ENCODE peak calls at places on chromosomes 5 and 9, in four cellular contexts. One of them, this sample, is unnamed.

GRCh38 chr9:127421057-127421456 is 3.1 kb upstream of the ZNF79 start:
- DNase-seq in sigmoid colon: no peak
- DNase-seq in suprapubic skin: no peak
- DNase-seq in IMR-90: no peak
- DNase-seq in this sample: no peak

GRCh38 chr5:112862085-112862484 is 998 bp downstream of the SRP19 start:
- DNase-seq in suprapubic skin: no peak
- DNase-seq in IMR-90: no peak
- DNase-seq in sigmoid colon: no peak
- DNase-seq in this sample: no peak

GRCh38 chr5:98308960-98309359 is 464.5 kb upstream of the RGMB start:
- DNase-seq in sigmoid colon: no peak
- DNase-seq in suprapubic skin: no peak
- DNase-seq in IMR-90: peak; percentile 78
- DNase-seq in this sample: no peak

GRCh38 chr9:83622814-83623633 is at the start of gene IDNK:
- DNase-seq in suprapubic skin: peak; percentile 85
- DNase-seq in IMR-90: peak; percentile 24
- DNase-seq in sigmoid colon: peak; percentile 78
- DNase-seq in this sample: no peak

GRCh38 chr5:428219-428618 is 14.8 kb upstream of the EXOC3 start:
- DNase-seq in sigmoid colon: peak; percentile 30
- DNase-seq in suprapubic skin: no peak
- DNase-seq in IMR-90: no peak
- DNase-seq in this sample: no peak

GRCh38 chr9:93818237-93818636 is 136.9 kb downstream of the BARX1 start:
- DNase-seq in suprapubic skin: no peak
- DNase-seq in IMR-90: no peak
- DNase-seq in sigmoid colon: no peak
- DNase-seq in this sample: no peak

GRCh38 chr5:78594946-78595921 is 53.3 kb downstream of the LHFPL2 start:
- DNase-seq in suprapubic skin: no peak
- DNase-seq in sigmoid colon: peak; percentile 72
- DNase-seq in IMR-90: peak; percentile 100
- DNase-seq in this sample: no peak

GRCh38 chr5:113099822-113100221 is 123.2 kb downstream of the DCP2 start:
- DNase-seq in sigmoid colon: no peak
- DNase-seq in IMR-90: no peak
- DNase-seq in suprapubic skin: no peak
- DNase-seq in this sample: no peak

GRCh38 chr9:8074645-8075044 is 275.1 kb upstream of the DMAC1 start:
- DNase-seq in IMR-90: no peak
- DNase-seq in sigmoid colon: no peak
- DNase-seq in suprapubic skin: no peak
- DNase-seq in this sample: no peak

GRCh38 chr9:6911901-6912650 is 154.3 kb downstream of the KDM4C start:
- DNase-seq in suprapubic skin: no peak
- DNase-seq in IMR-90: peak; percentile 14
- DNase-seq in sigmoid colon: no peak
- DNase-seq in this sample: no peak

GRCh38 chr5:61701877-61702602 is 370.0 kb downstream of the ZSWIM6 start:
- DNase-seq in sigmoid colon: no peak
- DNase-seq in IMR-90: no peak
- DNase-seq in suprapubic skin: no peak
- DNase-seq in this sample: no peak

GRCh38 chr9:91923145-91923544 is 26.9 kb downstream of the ROR2 start:
- DNase-seq in IMR-90: no peak
- DNase-seq in sigmoid colon: no peak
- DNase-seq in suprapubic skin: no peak
- DNase-seq in this sample: no peak

GRCh38 chr5:141850183-141850768 is 27.9 kb downstream of the PCDH1 start:
- DNase-seq in sigmoid colon: no peak
- DNase-seq in IMR-90: peak; percentile 17
- DNase-seq in suprapubic skin: no peak
- DNase-seq in this sample: peak; percentile 7

DNA sequence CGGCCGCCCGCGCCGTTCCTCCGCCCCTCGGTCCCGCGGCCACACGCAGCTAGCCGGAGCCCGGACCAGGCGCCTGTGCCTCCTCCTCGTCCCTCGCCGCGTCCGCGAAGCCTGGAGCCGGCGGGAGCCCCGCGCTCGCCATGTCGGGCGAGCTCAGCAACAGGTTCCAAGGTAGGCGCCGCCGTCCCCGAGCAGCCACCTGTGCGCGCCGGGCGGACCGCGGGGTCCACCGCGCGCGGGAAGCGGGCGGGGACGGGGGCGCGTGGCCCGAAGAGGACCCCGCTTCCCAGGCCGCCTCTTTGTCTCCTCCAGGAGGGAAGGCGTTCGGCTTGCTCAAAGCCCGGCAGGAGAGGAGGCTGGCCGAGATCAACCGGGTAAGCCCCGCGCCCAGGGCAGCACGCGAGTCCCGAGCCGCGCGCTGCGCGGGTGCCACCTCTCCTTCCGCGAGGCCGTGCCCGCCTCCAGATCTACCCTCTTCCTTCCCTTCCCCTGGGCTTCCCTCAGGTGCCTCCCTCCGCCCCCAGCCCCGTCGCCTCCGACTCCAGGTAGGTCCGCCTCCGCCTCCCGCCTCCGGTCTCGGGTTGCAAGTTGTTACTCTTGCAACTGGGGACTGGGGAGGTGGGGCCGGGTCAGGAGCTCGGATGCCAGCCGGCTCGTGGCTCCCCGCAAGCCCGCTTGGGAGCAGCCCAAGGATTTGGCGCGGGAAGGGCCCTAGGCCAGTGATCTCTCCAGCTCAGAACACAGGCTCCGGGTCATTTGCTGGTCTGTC is at the start of gene AIF1L:
- DNase-seq in suprapubic skin: no peak
- DNase-seq in sigmoid colon: no peak
- DNase-seq in IMR-90: no peak
- DNase-seq in this sample: no peak
- H3K27me3 ChIP-seq in suprapubic skin: peaks cover 24% of the 10 kb centered on the region
- H3K27me3 ChIP-seq in sigmoid colon: peaks cover 11% of the 10 kb centered on the region
- H3K27me3 ChIP-seq in IMR-90: peaks cover 60% of the 10 kb centered on the region
- H3K27me3 ChIP-seq in this sample: no peaks in the 10 kb centered on the region

GRCh38 chr5:134099939-134100282 is 14.6 kb upstream of the TCF7 start:
- DNase-seq in IMR-90: no peak
- DNase-seq in suprapubic skin: no peak
- DNase-seq in sigmoid colon: no peak
- DNase-seq in this sample: no peak

GRCh38 chr5:134098690-134099089 is 15.8 kb upstream of the TCF7 start:
- DNase-seq in sigmoid colon: no peak
- DNase-seq in IMR-90: no peak
- DNase-seq in suprapubic skin: no peak
- DNase-seq in this sample: no peak

GRCh38 chr5:134101686-134102439 is 12.6 kb upstream of the TCF7 start:
- DNase-seq in sigmoid colon: peak; percentile 77
- DNase-seq in IMR-90: no peak
- DNase-seq in suprapubic skin: peak; percentile 80
- DNase-seq in this sample: no peak

GRCh38 chr5:134099288-134099872 is 15.1 kb upstream of the TCF7 start:
- DNase-seq in sigmoid colon: no peak
- DNase-seq in suprapubic skin: no peak
- DNase-seq in IMR-90: no peak
- DNase-seq in this sample: no peak

GRCh38 chr5:134100283-134101011 is 14.0 kb upstream of the TCF7 start:
- DNase-seq in IMR-90: peak; percentile 76
- DNase-seq in suprapubic skin: no peak
- DNase-seq in sigmoid colon: no peak
- DNase-seq in this sample: no peak
- TF ChIP-seq POLR2A in IMR-90: no peak
- TF ChIP-seq POLR2A in suprapubic skin: no peak
- TF ChIP-seq POLR2A in sigmoid colon: no peak
- TF ChIP-seq POLR2A in this sample: no peak

GRCh38 chr5:76153271-76153670 is 70.1 kb downstream of the SV2C start:
- DNase-seq in sigmoid colon: no peak
- DNase-seq in IMR-90: no peak
- DNase-seq in suprapubic skin: no peak
- DNase-seq in this sample: no peak
- H3K27me3 ChIP-seq in sigmoid colon: no peaks in the 10 kb centered on the region
- H3K27me3 ChIP-seq in IMR-90: no peaks in the 10 kb centered on the region
- H3K27me3 ChIP-seq in suprapubic skin: peaks cover 7% of the 10 kb centered on the region
- H3K27me3 ChIP-seq in this sample: no peaks in the 10 kb centered on the region

GRCh38 chr9:114372971-114373591 is 14.7 kb downstream of the AKNA start:
- DNase-seq in sigmoid colon: peak; percentile 81
- DNase-seq in IMR-90: no peak
- DNase-seq in suprapubic skin: no peak
- DNase-seq in this sample: peak; percentile 63
- TF ChIP-seq POLR2A in sigmoid colon: no peak
- TF ChIP-seq POLR2A in IMR-90: no peak
- TF ChIP-seq POLR2A in suprapubic skin: no peak
- TF ChIP-seq POLR2A in this sample: no peak

GRCh38 chr9:133204993-133205336 is 4.1 kb downstream of the OBP2B start:
- DNase-seq in IMR-90: no peak
- DNase-seq in sigmoid colon: no peak
- DNase-seq in suprapubic skin: no peak
- DNase-seq in this sample: no peak

GRCh38 chr9:133202688-133203453 is 6.2 kb downstream of the OBP2B start:
- DNase-seq in sigmoid colon: no peak
- DNase-seq in IMR-90: no peak
- DNase-seq in suprapubic skin: no peak
- DNase-seq in this sample: no peak

GRCh38 chr9:133204335-133204992 is 4.6 kb downstream of the OBP2B start:
- DNase-seq in IMR-90: no peak
- DNase-seq in sigmoid colon: no peak
- DNase-seq in suprapubic skin: no peak
- DNase-seq in this sample: no peak

GRCh38 chr9:133202145-133202513 is 6.9 kb downstream of the OBP2B start:
- DNase-seq in sigmoid colon: no peak
- DNase-seq in suprapubic skin: no peak
- DNase-seq in IMR-90: no peak
- DNase-seq in this sample: no peak

DNA sequence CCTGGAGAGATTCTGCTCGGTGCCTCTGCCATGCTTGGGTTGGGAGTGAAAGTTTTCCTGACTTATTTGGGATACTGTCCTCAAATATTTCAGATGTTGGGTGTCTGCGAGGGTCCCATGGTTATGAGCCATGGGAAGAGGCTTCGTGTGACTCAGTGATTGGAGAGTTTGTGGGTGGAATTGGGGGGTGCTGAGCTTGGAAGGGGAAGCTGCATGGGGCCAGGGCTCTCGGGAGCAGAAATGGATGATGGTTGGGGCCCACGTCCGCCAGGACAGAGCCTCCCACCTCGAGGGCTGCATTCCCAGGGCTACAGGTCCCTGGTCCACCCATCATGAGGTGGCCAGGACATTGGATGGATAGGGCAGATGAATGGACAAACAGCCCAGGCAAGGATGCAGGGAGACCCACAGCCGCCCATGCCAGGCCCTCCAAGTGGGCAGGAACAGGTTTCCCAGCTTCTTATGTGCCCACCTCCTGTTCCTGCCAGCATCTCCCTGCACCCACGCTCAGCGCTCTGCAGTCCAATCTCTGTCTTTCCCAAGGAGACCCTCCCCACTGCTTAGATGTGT is 5.5 kb downstream of the OBP2B start:
- DNase-seq in suprapubic skin: no peak
- DNase-seq in IMR-90: no peak
- DNase-seq in sigmoid colon: no peak
- DNase-seq in this sample: no peak
- H3K27me3 ChIP-seq in suprapubic skin: peaks cover 18% of the 10 kb centered on the region
- H3K27me3 ChIP-seq in IMR-90: peaks cover 34% of the 10 kb centered on the region
- H3K27me3 ChIP-seq in sigmoid colon: no peaks in the 10 kb centered on the region
- H3K27me3 ChIP-seq in this sample: peaks cover 69% of the 10 kb centered on the region

DNA sequence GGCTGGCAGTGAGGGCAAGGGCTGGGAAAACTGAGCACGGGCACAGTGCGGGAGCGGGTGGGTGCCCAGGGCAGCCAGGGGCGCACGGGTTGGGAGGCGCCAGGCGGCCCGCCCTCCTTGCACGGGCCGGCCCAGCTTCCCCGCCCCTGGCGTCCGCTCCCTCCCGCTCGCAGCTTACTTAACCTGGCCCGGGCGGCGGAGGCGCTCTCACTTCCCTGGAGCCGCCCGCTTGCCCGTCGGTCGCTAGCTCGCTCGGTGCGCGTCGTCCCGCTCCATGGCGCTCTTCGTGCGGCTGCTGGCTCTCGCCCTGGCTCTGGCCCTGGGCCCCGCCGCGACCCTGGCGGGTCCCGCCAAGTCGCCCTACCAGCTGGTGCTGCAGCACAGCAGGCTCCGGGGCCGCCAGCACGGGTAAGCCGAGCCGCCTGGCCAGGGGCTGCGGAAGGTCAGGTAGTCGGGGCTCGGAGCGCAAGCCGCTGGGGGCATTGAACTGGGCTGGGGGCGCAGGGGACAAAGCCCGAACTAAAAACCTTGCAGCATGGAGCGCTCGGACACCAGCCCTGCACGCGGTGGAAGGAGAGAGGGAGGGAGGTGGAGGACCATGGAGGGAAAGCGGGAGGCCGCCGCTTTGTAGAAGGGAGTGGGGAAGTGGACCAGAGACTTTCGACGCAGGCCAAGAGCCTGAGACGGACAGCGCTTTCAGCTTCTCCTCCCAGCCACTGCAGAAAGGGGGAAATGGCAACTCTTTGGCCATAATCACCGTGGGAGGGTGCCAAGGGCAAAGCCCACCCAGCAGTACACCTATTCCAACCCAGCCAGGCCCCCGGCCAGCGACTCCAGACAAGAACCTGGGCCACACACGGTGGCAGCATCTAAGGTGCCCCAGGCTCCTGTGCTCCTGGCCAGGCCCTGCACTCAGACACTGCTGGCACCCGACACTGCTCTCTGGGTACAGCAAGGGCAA is at the start of gene TGFBI:
- DNase-seq in suprapubic skin: peak; percentile 83
- DNase-seq in sigmoid colon: peak; percentile 88
- DNase-seq in IMR-90: peak; percentile 67
- DNase-seq in this sample: no peak
- TF ChIP-seq POLR2A in suprapubic skin: peak; percentile 74
- TF ChIP-seq POLR2A in sigmoid colon: peak; percentile 17
- TF ChIP-seq POLR2A in IMR-90: peak; percentile 96
- TF ChIP-seq POLR2A in this sample: no peak

DNA sequence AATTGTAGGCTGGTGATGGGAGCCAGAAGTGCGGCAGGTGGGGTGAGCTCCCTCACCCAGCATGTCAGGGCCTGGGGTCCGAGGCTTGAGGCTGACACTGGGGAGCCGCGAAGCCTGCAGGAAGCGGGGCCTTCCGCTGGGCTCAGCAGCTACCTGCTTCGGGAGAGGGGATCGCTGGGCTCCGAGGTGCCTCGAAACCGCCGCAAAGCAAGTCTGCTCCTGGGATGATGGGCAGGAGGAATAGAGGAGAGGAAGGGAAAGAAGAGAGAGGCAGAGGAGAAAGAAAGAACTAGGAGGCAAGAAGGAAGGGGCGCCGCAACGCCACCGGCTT is 1.5 kb upstream of the PRDM12 start:
- DNase-seq in sigmoid colon: no peak
- DNase-seq in suprapubic skin: no peak
- DNase-seq in IMR-90: no peak
- DNase-seq in this sample: no peak
- H3K27me3 ChIP-seq in sigmoid colon: peaks cover 89% of the 10 kb centered on the region
- H3K27me3 ChIP-seq in suprapubic skin: peaks cover 100% of the 10 kb centered on the region
- H3K27me3 ChIP-seq in IMR-90: peaks cover 98% of the 10 kb centered on the region
- H3K27me3 ChIP-seq in this sample: peaks cover 89% of the 10 kb centered on the region

This sample was measured in esophagus squamous epithelium.